ENCODE peak calls at places on chromosome 2, in six cellular contexts. P, Q, E, Y, K and G are unnamed samples.

GRCh38 chr2:212672186-212672585 is 133.6 kb upstream of the ERBB4 start:
- DNase-seq in E (no peak), P (no peak), K (no peak), Q (no peak), Y (no peak), G (no peak)

GRCh38 chr2:68828887-68829708 is 42.1 kb downstream of the BMP10 start:
- DNase-seq in P (peak), E (peak), K (peak), Y (peak), Q (peak), G (peak)

GRCh38 chr2:197011777-197012641 is 85.5 kb upstream of the PGAP1 start:
- DNase-seq in Q (no peak), Y (peak), E (peak), K (peak), P (peak), G (peak)

GRCh38 chr2:72090781-72091482 is 56.7 kb downstream of the CYP26B1 start:
- DNase-seq in K (no peak), P (no peak), E (no peak), Q (no peak), Y (no peak), G (no peak)

GRCh38 chr2:168348076-168348475 is 100.7 kb upstream of the STK39 start:
- DNase-seq in Q (no peak), P (peak), E (peak), Y (peak), K (peak), G (peak)

GRCh38 chr2:106342801-106343200 is 125.4 kb downstream of the RGPD3 start:
- DNase-seq in Q (no peak), K (no peak), E (no peak), P (no peak), Y (no peak), G (no peak)

GRCh38 chr2:200479617-200480292 is 30.1 kb downstream of the KCTD18 start:
- DNase-seq in K (no peak), Q (no peak), E (no peak), Y (no peak), P (peak), G (no peak)

GRCh38 chr2:10220516-10221391 is 82.0 kb upstream of the HPCAL1 start:
- DNase-seq in P (peak), Y (no peak), K (no peak), E (no peak), Q (no peak), G (no peak)

GRCh38 chr2:171004363-171004762 is 75.3 kb downstream of the GORASP2 start:
- DNase-seq in K (no peak), P (no peak), Y (no peak), Q (no peak), E (no peak), G (no peak)

GRCh38 chr2:240812301-240812680 is 7.7 kb downstream of the KIF1A start:
- DNase-seq in E (no peak), Q (no peak), Y (no peak), P (no peak), K (no peak), G (no peak)

GRCh38 chr2:216492951-216493685 is 5.5 kb upstream of the RPL37A start:
- DNase-seq in P (peak), Y (no peak), E (no peak), K (no peak), Q (no peak), G (no peak)

GRCh38 chr2:831638-832037 is 119.0 kb upstream of the SNTG2 start:
- DNase-seq in E (no peak), P (no peak), Y (no peak), K (no peak), Q (no peak), G (no peak)

GRCh38 chr2:101832114-101832513 is 134.6 kb downstream of the MAP4K4 start:
- DNase-seq in Y (no peak), P (no peak), Q (no peak), E (no peak), K (no peak), G (no peak)

GRCh38 chr2:222535477-222535876 is 111.1 kb downstream of the SGPP2 start:
- DNase-seq in P (no peak), Q (no peak), Y (no peak), E (no peak), K (no peak), G (no peak)

GRCh38 chr2:231640646-231641111 is 48.0 kb downstream of the TEX44 start:
- DNase-seq in Y (peak), E (peak), K (no peak), Q (no peak), P (peak), G (no peak)

GRCh38 chr2:24659862-24660261 is 133.3 kb downstream of the PTRHD1 start:
- DNase-seq in K (no peak), Y (no peak), P (no peak), E (no peak), Q (no peak), G (no peak)

GRCh38 chr2:20538308-20539132 is 91.6 kb downstream of the RHOB start:
- DNase-seq in K (no peak), Y (no peak), E (no peak), P (no peak), Q (no peak), G (no peak)

GRCh38 chr2:53859354-53860159 is at the start of gene GPR75:
- DNase-seq in E (no peak), K (no peak), P (peak), Q (no peak), Y (no peak), G (no peak)

GRCh38 chr2:223580951-223581350 is 21.2 kb downstream of the SCG2 start:
- DNase-seq in P (peak), K (no peak), Y (no peak), Q (no peak), E (peak), G (no peak)

GRCh38 chr2:23523651-23524260 is 138.8 kb downstream of the KLHL29 start:
- DNase-seq in Q (no peak), K (no peak), E (no peak), P (peak), Y (no peak), G (no peak)

GRCh38 chr2:231708773-231709635 is 679 bp downstream of the PTMA start:
- DNase-seq in P (peak), Y (no peak), Q (peak), E (no peak), K (peak), G (peak)

GRCh38 chr2:236541008-236541562 is 28.5 kb upstream of the ACKR3 start:
- DNase-seq in K (no peak), P (peak), Q (no peak), E (no peak), Y (no peak), G (no peak)

GRCh38 chr2:170713280-170714155 is 1.6 kb upstream of the SP5 start:
- DNase-seq in K (peak), Q (no peak), Y (no peak), E (no peak), P (no peak), G (peak)

GRCh38 chr2:60530228-60530627 is 23.2 kb downstream of the BCL11A start:
- DNase-seq in P (no peak), K (no peak), Q (no peak), E (no peak), Y (no peak), G (no peak)

GRCh38 chr2:19746611-19747309 is 155.0 kb downstream of the TTC32 start:
- DNase-seq in K (peak), Y (no peak), Q (no peak), E (peak), P (no peak), G (no peak)

GRCh38 chr2:67574230-67574629 is 177.1 kb downstream of the ETAA1 start:
- DNase-seq in K (no peak), P (peak), Y (no peak), E (no peak), Q (no peak), G (no peak)

GRCh38 chr2:29189052-29189451 is 73.8 kb downstream of the CLIP4 start:
- DNase-seq in Q (peak), K (no peak), E (no peak), Y (no peak), P (peak), G (no peak)

GRCh38 chr2:224850081-224850480 is 133.9 kb upstream of the CCDC195 start:
- DNase-seq in P (peak), K (no peak), Y (no peak), E (no peak), Q (no peak), G (no peak)

GRCh38 chr2:127188797-127189196 is 31.3 kb downstream of the CYP27C1 start:
- DNase-seq in K (no peak), Q (no peak), Y (no peak), P (no peak), E (no peak), G (no peak)

DNA sequence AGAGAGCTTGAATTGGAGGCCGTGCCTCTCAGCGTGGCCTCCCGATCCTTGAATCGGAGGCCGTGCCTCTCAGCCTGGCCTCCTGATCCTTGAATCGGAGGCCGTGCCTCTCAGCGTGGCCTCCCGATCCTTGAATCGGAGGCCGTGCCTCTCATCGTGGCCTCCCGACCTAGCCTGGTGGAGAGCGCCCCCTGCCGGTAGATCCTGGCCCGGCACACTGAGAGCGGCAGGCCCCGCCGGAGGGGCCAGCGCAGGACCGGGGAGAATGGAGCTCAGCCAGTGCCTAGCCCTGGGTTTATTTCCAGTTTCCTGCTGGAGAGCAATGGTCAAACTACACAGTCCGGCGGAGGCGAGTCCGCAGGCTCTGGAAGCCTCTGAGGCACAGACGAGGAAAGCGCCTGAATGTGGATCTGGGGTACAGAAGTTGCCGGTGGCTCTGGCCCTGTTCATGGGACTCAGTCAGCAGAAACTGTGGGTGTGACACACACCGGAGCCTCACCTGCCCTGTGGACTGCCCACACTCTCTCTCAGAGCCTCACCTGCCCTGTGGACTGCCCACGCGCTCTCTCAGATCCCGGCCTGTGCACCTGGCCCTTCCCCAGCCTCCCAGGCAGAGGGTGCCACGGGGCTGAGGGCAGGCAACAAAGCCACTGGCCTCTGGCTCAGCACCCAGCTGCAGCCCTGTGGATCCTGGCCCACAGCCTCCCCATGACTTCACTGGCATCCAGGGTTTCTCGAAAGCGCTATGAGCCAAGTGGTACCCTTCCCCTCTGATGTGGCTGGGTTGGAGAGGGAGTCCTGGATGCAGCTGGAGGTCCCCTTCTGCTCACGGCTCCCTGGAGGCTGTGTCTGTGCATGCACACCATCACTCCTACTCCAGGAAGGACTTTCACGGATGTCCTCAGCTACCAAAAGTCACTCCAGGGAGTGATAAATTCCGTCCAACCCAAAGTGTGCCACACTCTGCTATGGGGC is 1.5 kb downstream of the IL36B start:
- DNase-seq in K (no peak), E (no peak), Q (no peak), P (no peak), Y (no peak), G (no peak)
- TF ChIP-seq CTCF in K (no peak), E (no peak), Q (no peak), P (no peak), Y (no peak), G (no peak)

DNA sequence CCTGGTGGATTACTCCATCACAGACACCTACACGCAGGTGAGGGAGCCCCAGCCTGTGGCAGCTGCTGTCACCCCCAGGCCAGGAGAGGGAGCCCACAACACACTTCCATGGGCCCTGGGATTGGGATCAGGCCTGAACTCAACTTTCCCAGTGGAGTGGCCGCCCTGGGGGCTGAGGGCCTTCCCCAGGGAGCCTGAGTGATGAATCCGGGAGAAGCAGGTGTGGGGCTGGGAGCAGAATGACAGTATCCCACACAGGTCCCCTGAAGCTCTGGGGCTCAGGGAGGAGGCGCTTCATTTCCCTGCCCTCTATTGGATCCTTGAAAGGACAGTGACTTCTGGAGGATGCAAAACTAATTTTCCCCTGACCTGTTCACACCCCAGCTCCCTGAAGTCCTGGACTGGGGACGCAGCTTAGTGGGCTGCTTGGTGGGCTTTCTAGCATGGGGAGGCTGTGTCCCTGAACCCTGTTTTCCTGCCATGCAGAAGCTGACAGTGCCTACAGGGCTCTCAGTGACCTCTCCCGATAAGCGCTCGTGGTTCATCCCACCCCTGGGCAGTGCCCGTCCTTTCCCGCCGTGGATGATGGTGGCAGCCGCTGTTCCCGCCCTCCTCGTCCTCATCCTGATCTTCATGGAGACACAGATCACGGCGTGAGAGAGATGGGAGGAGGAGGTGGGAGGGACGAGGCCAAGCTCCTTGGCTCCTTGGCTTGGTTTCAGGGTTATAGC is 11.0 kb downstream of the SLC4A3 start:
- DNase-seq in P (no peak), Y (no peak), E (no peak), K (no peak), Q (no peak), G (peak)
- TF ChIP-seq CTCF in P (no peak), Y (no peak), E (no peak), K (no peak), Q (no peak), G (no peak)

GRCh38 chr2:44479127-44479887 is 117.6 kb downstream of the CAMKMT start:
- DNase-seq in K (peak), E (peak), P (peak), Y (peak), Q (peak), G (peak)
- TF ChIP-seq CTCF in K (peak), E (peak), P (peak), Y (peak), Q (peak), G (peak)

DNA sequence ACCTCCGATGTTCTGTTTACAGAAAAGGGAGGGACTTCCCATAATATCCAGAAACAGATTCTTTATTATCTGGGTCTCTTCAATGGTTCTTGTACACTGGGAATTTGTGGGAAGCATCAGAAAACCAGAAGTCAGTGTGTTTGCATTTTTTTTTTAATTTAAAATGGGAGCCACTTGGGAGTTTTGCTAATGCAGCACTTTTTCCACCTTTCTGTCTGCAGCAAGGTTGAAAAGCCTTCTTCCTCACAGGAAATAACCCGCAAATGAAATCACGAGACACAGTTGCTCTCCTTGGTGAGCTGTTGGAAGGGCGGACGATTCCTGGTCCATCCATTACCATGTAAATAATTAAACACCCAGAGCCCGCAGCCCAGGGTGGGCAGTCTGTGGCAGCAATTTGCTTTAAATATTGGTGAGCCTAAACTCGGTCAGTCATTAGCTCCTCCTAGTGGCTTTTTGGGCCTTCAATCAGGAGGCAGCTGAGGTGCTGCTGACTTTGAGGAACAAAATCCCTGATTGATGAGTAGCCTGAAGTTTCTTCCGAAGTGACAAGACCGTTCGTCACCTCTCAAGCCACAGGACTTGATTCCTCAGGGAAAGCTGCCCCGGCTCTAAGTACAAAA is 471.5 kb downstream of the EPHA4 start:
- DNase-seq in K (no peak), P (no peak), E (no peak), Q (no peak), Y (peak), G (no peak)
- TF ChIP-seq CTCF in K (no peak), P (peak), E (peak), Q (no peak), Y (peak), G (peak)

DNA sequence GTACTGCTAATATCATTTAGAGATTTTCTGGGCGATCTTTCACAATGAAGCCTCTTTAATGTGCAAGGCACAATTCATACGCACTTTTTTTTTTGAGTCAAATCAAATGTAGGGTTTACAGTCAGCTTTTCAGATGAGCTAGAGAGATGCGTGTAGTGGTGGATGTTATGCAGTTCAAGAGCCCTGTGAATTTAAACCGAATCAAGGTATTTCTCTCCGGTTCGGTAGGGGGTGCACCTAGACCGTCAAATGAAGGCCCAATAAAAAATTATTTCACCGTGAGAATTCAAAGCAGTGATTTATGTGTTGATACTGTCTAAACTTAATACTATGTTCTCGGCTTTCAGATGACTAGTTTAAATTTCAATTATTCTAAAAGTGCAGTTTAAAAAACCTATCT is 1.1 kb downstream of the PTH2R start:
- DNase-seq in K (peak), Y (no peak), P (peak), E (peak), Q (no peak), G (peak)
- TF ChIP-seq CTCF in K (no peak), Y (no peak), P (peak), E (peak), Q (no peak), G (no peak)

DNA sequence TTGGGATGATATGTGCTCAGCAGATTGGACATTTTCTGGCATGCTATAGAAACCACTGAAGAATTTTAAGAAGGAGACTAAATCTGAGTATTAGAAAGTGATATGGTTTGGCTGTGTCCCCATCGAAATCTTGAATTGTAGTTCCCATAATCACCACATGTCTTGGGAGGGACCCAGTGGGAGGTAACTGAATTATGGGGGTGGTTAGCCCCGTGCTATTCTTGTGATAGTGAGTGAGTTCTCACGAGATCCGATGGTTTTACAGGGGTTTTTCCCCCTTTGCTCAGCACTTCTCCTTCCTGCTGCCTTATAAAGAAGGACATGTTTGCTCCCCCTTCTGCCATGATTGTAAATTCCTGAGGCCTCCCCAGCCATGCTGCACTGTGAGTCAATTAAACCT is 535.9 kb upstream of the VRK2 start:
- DNase-seq in P (no peak), Y (no peak), Q (no peak), E (no peak), K (no peak), G (no peak)
- TF ChIP-seq CTCF in P (no peak), Y (no peak), Q (no peak), E (no peak), K (no peak), G (no peak)

GRCh38 chr2:238158807-238159539 is at the start of gene ERFE:
- DNase-seq in Y (no peak), Q (peak), E (peak), K (peak), P (peak), G (peak)
- TF ChIP-seq CTCF in Y (no peak), Q (peak), E (peak), K (peak), P (peak), G (no peak)